ENCODE peak calls at places on chromosomes 6 and 20, in six cellular contexts. Z is COR-L47, A is NCI-H774, B is glomerular endothelial cell, W is lower lobe of right lung, Y is RPMI8226. D is an unnamed sample.

GRCh38 chr20:24382330-24382729 is 87.1 kb upstream of the SYNDIG1 start:
- DNase-seq in A (no peak), B (no peak), W (no peak), Y (peak), Z (no peak), D (peak)

GRCh38 chr6:157223486-157223885 is 99.8 kb downstream of the TMEM242 start:
- DNase-seq in A (no peak), B (no peak), W (no peak), Z (no peak), Y (no peak), D (no peak)

GRCh38 chr20:1182136-1182535 is 2.6 kb downstream of the TMEM74B start:
- DNase-seq in Z (no peak), A (no peak), Y (no peak), B (no peak), W (no peak), D (no peak)

GRCh38 chr6:140537211-140537610 is 1162.8 kb upstream of the CITED2 start:
- DNase-seq in W (no peak), Z (no peak), A (no peak), Y (no peak), B (peak), D (no peak)

GRCh38 chr6:145372671-145373123 is 362.6 kb downstream of the EPM2A start:
- DNase-seq in W (no peak), Y (peak), B (no peak), A (no peak), Z (no peak), D (no peak)

GRCh38 chr6:73519943-73520687 is 717 bp downstream of the EEF1A1 start:
- DNase-seq in A (peak), W (peak), Y (peak), B (no peak), Z (peak), D (peak)

GRCh38 chr6:13006578-13007300 is 290.2 kb downstream of the PHACTR1 start:
- DNase-seq in Y (no peak), W (no peak), Z (no peak), B (no peak), A (no peak), D (no peak)

GRCh38 chr6:67639161-67639560 is 995.9 kb upstream of the ADGRB3 start:
- DNase-seq in W (no peak), A (no peak), B (no peak), Y (no peak), Z (no peak), D (no peak)

GRCh38 chr6:98118357-98119045 is 715.9 kb upstream of the POU3F2 start:
- DNase-seq in A (no peak), W (no peak), Y (no peak), Z (no peak), B (no peak), D (no peak)

GRCh38 chr20:49594143-49594928 is 26.4 kb upstream of the PTGIS start:
- DNase-seq in A (no peak), Y (no peak), W (no peak), Z (no peak), B (no peak), D (peak)

GRCh38 chr6:33927112-33927511 is 123.3 kb upstream of the MLN start:
- DNase-seq in A (no peak), Y (no peak), Z (no peak), B (no peak), W (no peak), D (no peak)

GRCh38 chr6:89353702-89354392 is 1.3 kb upstream of the UBE2J1 start:
- DNase-seq in A (peak), B (no peak), Z (no peak), Y (peak), W (no peak), D (no peak)

GRCh38 chr6:112710710-112711109 is 363.6 kb downstream of the RFPL4B start:
- DNase-seq in B (no peak), Y (no peak), A (no peak), Z (no peak), W (no peak), D (no peak)

GRCh38 chr6:98946877-98947410 is 802 bp downstream of the FBXL4 start:
- DNase-seq in W (peak), A (peak), Y (peak), Z (peak), B (no peak), D (no peak)

GRCh38 chr20:32452776-32453466 is 94.8 kb downstream of the ASXL1 start:
- DNase-seq in W (no peak), B (no peak), A (no peak), Z (no peak), Y (no peak), D (peak)

GRCh38 chr6:170116643-170117042 is 174.2 kb downstream of the DLL1 start:
- DNase-seq in A (no peak), B (no peak), Y (no peak), Z (no peak), W (peak), D (peak)

GRCh38 chr6:159169193-159169555 is at the start of gene FNDC1:
- DNase-seq in Z (no peak), A (peak), B (no peak), Y (peak), W (peak), D (peak)

GRCh38 chr6:912871-913663 is 220.1 kb upstream of the EXOC2 start:
- DNase-seq in W (no peak), Y (peak), B (no peak), Z (peak), A (no peak), D (no peak)

GRCh38 chr6:25788305-25788922 is 33.9 kb downstream of the SLC17A4 start:
- DNase-seq in Y (peak), A (no peak), Z (peak), B (peak), W (peak), D (no peak)

GRCh38 chr20:39862613-39863012 is 826.4 kb downstream of the MAFB start:
- DNase-seq in A (no peak), B (no peak), Y (no peak), W (no peak), Z (no peak), D (no peak)

GRCh38 chr20:49987015-49987867 is 4.5 kb downstream of the SNAI1 start:
- DNase-seq in Y (no peak), W (no peak), A (no peak), B (no peak), Z (no peak), D (no peak)

GRCh38 chr20:55291251-55291650 is 714.1 kb downstream of the CBLN4 start:
- DNase-seq in W (no peak), Z (no peak), B (no peak), Y (no peak), A (no peak), D (no peak)

D was measured in posterior vena cava.